ENCODE peak calls at places on chromosomes 1 and 21, in seven cellular contexts. One of them, this sample, is unnamed.

GRCh38 chr1:213669964-213670691 is 317.6 kb upstream of the PROX1 start:
- DNase-seq in D341Med: no peak
- DNase-seq in neuronal stem cell: no peak
- DNase-seq in bronchial epithelial cell: no peak
- DNase-seq in activated CD4-positive, alpha-beta T cell treated with anti-CD3 and anti-CD28 coated beads, Interleukin-2, amount 50 U/mL, for 1 hour: peak
- DNase-seq in AG08395: no peak
- DNase-seq in NCI-H1048: no peak
- DNase-seq in this sample: no peak

GRCh38 chr1:116255933-116256649 is 117.0 kb upstream of the ATP1A1 start:
- DNase-seq in D341Med: no peak
- DNase-seq in neuronal stem cell: no peak
- DNase-seq in bronchial epithelial cell: no peak
- DNase-seq in activated CD4-positive, alpha-beta T cell treated with anti-CD3 and anti-CD28 coated beads, Interleukin-2, amount 50 U/mL, for 1 hour: no peak
- DNase-seq in AG08395: no peak
- DNase-seq in NCI-H1048: no peak
- DNase-seq in this sample: no peak

GRCh38 chr1:209585672-209586071 is 2.2 kb downstream of the CAMK1G start:
- DNase-seq in D341Med: no peak
- DNase-seq in neuronal stem cell: no peak
- DNase-seq in bronchial epithelial cell: no peak
- DNase-seq in activated CD4-positive, alpha-beta T cell treated with anti-CD3 and anti-CD28 coated beads, Interleukin-2, amount 50 U/mL, for 1 hour: no peak
- DNase-seq in AG08395: peak
- DNase-seq in NCI-H1048: no peak
- DNase-seq in this sample: no peak

GRCh38 chr1:160675641-160676410 is 29.0 kb upstream of the SLAMF1 start:
- DNase-seq in D341Med: peak
- DNase-seq in neuronal stem cell: peak
- DNase-seq in bronchial epithelial cell: peak
- DNase-seq in activated CD4-positive, alpha-beta T cell treated with anti-CD3 and anti-CD28 coated beads, Interleukin-2, amount 50 U/mL, for 1 hour: peak
- DNase-seq in AG08395: peak
- DNase-seq in NCI-H1048: peak
- DNase-seq in this sample: peak

GRCh38 chr1:1033009-1033587 is 13.2 kb downstream of the AGRN start:
- DNase-seq in D341Med: peak
- DNase-seq in neuronal stem cell: peak
- DNase-seq in bronchial epithelial cell: peak
- DNase-seq in activated CD4-positive, alpha-beta T cell treated with anti-CD3 and anti-CD28 coated beads, Interleukin-2, amount 50 U/mL, for 1 hour: peak
- DNase-seq in AG08395: peak
- DNase-seq in NCI-H1048: peak
- DNase-seq in this sample: peak

GRCh38 chr1:46526689-46527291 is 24.7 kb downstream of the KNCN start:
- DNase-seq in D341Med: no peak
- DNase-seq in neuronal stem cell: no peak
- DNase-seq in bronchial epithelial cell: no peak
- DNase-seq in activated CD4-positive, alpha-beta T cell treated with anti-CD3 and anti-CD28 coated beads, Interleukin-2, amount 50 U/mL, for 1 hour: no peak
- DNase-seq in AG08395: no peak
- DNase-seq in NCI-H1048: no peak
- DNase-seq in this sample: no peak

GRCh38 chr1:207963429-207964194 is 52.7 kb upstream of the CD34 start:
- DNase-seq in D341Med: peak
- DNase-seq in neuronal stem cell: peak
- DNase-seq in bronchial epithelial cell: peak
- DNase-seq in activated CD4-positive, alpha-beta T cell treated with anti-CD3 and anti-CD28 coated beads, Interleukin-2, amount 50 U/mL, for 1 hour: peak
- DNase-seq in AG08395: peak
- DNase-seq in NCI-H1048: peak
- DNase-seq in this sample: peak

GRCh38 chr1:169835647-169836046 is 40.9 kb upstream of the METTL18 start:
- DNase-seq in D341Med: no peak
- DNase-seq in neuronal stem cell: no peak
- DNase-seq in bronchial epithelial cell: no peak
- DNase-seq in activated CD4-positive, alpha-beta T cell treated with anti-CD3 and anti-CD28 coated beads, Interleukin-2, amount 50 U/mL, for 1 hour: no peak
- DNase-seq in AG08395: no peak
- DNase-seq in NCI-H1048: no peak
- DNase-seq in this sample: no peak

GRCh38 chr1:31310131-31310530 is 13.3 kb downstream of the ZCCHC17 start:
- DNase-seq in D341Med: no peak
- DNase-seq in neuronal stem cell: no peak
- DNase-seq in bronchial epithelial cell: no peak
- DNase-seq in activated CD4-positive, alpha-beta T cell treated with anti-CD3 and anti-CD28 coated beads, Interleukin-2, amount 50 U/mL, for 1 hour: no peak
- DNase-seq in AG08395: peak
- DNase-seq in NCI-H1048: no peak
- DNase-seq in this sample: no peak

GRCh38 chr1:180911640-180912161 is 996 bp upstream of the KIAA1614 start:
- DNase-seq in D341Med: no peak
- DNase-seq in neuronal stem cell: no peak
- DNase-seq in bronchial epithelial cell: no peak
- DNase-seq in activated CD4-positive, alpha-beta T cell treated with anti-CD3 and anti-CD28 coated beads, Interleukin-2, amount 50 U/mL, for 1 hour: no peak
- DNase-seq in AG08395: peak
- DNase-seq in NCI-H1048: no peak
- DNase-seq in this sample: no peak

GRCh38 chr1:114756949-114757454 is 782 bp downstream of the CSDE1 start:
- DNase-seq in D341Med: no peak
- DNase-seq in neuronal stem cell: no peak
- DNase-seq in bronchial epithelial cell: peak
- DNase-seq in activated CD4-positive, alpha-beta T cell treated with anti-CD3 and anti-CD28 coated beads, Interleukin-2, amount 50 U/mL, for 1 hour: no peak
- DNase-seq in AG08395: peak
- DNase-seq in NCI-H1048: no peak
- DNase-seq in this sample: no peak

GRCh38 chr1:247110627-247111258 is 6.6 kb upstream of the ZNF669 start:
- DNase-seq in D341Med: no peak
- DNase-seq in neuronal stem cell: peak
- DNase-seq in bronchial epithelial cell: peak
- DNase-seq in activated CD4-positive, alpha-beta T cell treated with anti-CD3 and anti-CD28 coated beads, Interleukin-2, amount 50 U/mL, for 1 hour: no peak
- DNase-seq in AG08395: no peak
- DNase-seq in NCI-H1048: no peak
- DNase-seq in this sample: no peak

GRCh38 chr1:245129811-245130210 is 25.0 kb upstream of the KIF26B start:
- DNase-seq in D341Med: no peak
- DNase-seq in neuronal stem cell: no peak
- DNase-seq in bronchial epithelial cell: no peak
- DNase-seq in activated CD4-positive, alpha-beta T cell treated with anti-CD3 and anti-CD28 coated beads, Interleukin-2, amount 50 U/mL, for 1 hour: no peak
- DNase-seq in AG08395: no peak
- DNase-seq in NCI-H1048: no peak
- DNase-seq in this sample: no peak

GRCh38 chr1:178267646-178268094 is 173.8 kb downstream of the RASAL2 start:
- DNase-seq in D341Med: no peak
- DNase-seq in neuronal stem cell: no peak
- DNase-seq in bronchial epithelial cell: peak
- DNase-seq in activated CD4-positive, alpha-beta T cell treated with anti-CD3 and anti-CD28 coated beads, Interleukin-2, amount 50 U/mL, for 1 hour: no peak
- DNase-seq in AG08395: peak
- DNase-seq in NCI-H1048: no peak
- DNase-seq in this sample: no peak

GRCh38 chr1:75174031-75174760 is 40.0 kb downstream of the LHX8 start:
- DNase-seq in D341Med: no peak
- DNase-seq in neuronal stem cell: no peak
- DNase-seq in bronchial epithelial cell: no peak
- DNase-seq in activated CD4-positive, alpha-beta T cell treated with anti-CD3 and anti-CD28 coated beads, Interleukin-2, amount 50 U/mL, for 1 hour: no peak
- DNase-seq in AG08395: no peak
- DNase-seq in NCI-H1048: no peak
- DNase-seq in this sample: no peak

GRCh38 chr1:222991177-222991576 is 151.9 kb downstream of the TLR5 start:
- DNase-seq in D341Med: no peak
- DNase-seq in neuronal stem cell: no peak
- DNase-seq in bronchial epithelial cell: no peak
- DNase-seq in activated CD4-positive, alpha-beta T cell treated with anti-CD3 and anti-CD28 coated beads, Interleukin-2, amount 50 U/mL, for 1 hour: no peak
- DNase-seq in AG08395: no peak
- DNase-seq in NCI-H1048: no peak
- DNase-seq in this sample: no peak

GRCh38 chr1:9671377-9672140 is 20.0 kb downstream of the PIK3CD start:
- DNase-seq in D341Med: no peak
- DNase-seq in neuronal stem cell: no peak
- DNase-seq in bronchial epithelial cell: peak
- DNase-seq in activated CD4-positive, alpha-beta T cell treated with anti-CD3 and anti-CD28 coated beads, Interleukin-2, amount 50 U/mL, for 1 hour: no peak
- DNase-seq in AG08395: peak
- DNase-seq in NCI-H1048: no peak
- DNase-seq in this sample: no peak

GRCh38 chr1:66371233-66372005 is 162.5 kb upstream of the SGIP1 start:
- DNase-seq in D341Med: no peak
- DNase-seq in neuronal stem cell: no peak
- DNase-seq in bronchial epithelial cell: peak
- DNase-seq in activated CD4-positive, alpha-beta T cell treated with anti-CD3 and anti-CD28 coated beads, Interleukin-2, amount 50 U/mL, for 1 hour: no peak
- DNase-seq in AG08395: peak
- DNase-seq in NCI-H1048: no peak
- DNase-seq in this sample: no peak

GRCh38 chr1:38135621-38136414 is 89.2 kb upstream of the POU3F1 start:
- DNase-seq in D341Med: no peak
- DNase-seq in neuronal stem cell: no peak
- DNase-seq in bronchial epithelial cell: no peak
- DNase-seq in activated CD4-positive, alpha-beta T cell treated with anti-CD3 and anti-CD28 coated beads, Interleukin-2, amount 50 U/mL, for 1 hour: no peak
- DNase-seq in AG08395: no peak
- DNase-seq in NCI-H1048: no peak
- DNase-seq in this sample: no peak

GRCh38 chr1:39632491-39633417 is 6.7 kb downstream of the HEYL start:
- DNase-seq in D341Med: no peak
- DNase-seq in neuronal stem cell: peak
- DNase-seq in bronchial epithelial cell: no peak
- DNase-seq in activated CD4-positive, alpha-beta T cell treated with anti-CD3 and anti-CD28 coated beads, Interleukin-2, amount 50 U/mL, for 1 hour: no peak
- DNase-seq in AG08395: peak
- DNase-seq in NCI-H1048: no peak
- DNase-seq in this sample: no peak

GRCh38 chr1:159647616-159648015 is 60.0 kb downstream of the APCS start:
- DNase-seq in D341Med: no peak
- DNase-seq in neuronal stem cell: no peak
- DNase-seq in bronchial epithelial cell: peak
- DNase-seq in activated CD4-positive, alpha-beta T cell treated with anti-CD3 and anti-CD28 coated beads, Interleukin-2, amount 50 U/mL, for 1 hour: no peak
- DNase-seq in AG08395: no peak
- DNase-seq in NCI-H1048: no peak
- DNase-seq in this sample: no peak

GRCh38 chr1:226452981-226453380 is 45.1 kb upstream of the PARP1 start:
- DNase-seq in D341Med: peak
- DNase-seq in neuronal stem cell: no peak
- DNase-seq in bronchial epithelial cell: no peak
- DNase-seq in activated CD4-positive, alpha-beta T cell treated with anti-CD3 and anti-CD28 coated beads, Interleukin-2, amount 50 U/mL, for 1 hour: no peak
- DNase-seq in AG08395: no peak
- DNase-seq in NCI-H1048: no peak
- DNase-seq in this sample: no peak

GRCh38 chr1:206722751-206723499 is 38.2 kb downstream of the MAPKAPK2 start:
- DNase-seq in D341Med: no peak
- DNase-seq in neuronal stem cell: no peak
- DNase-seq in bronchial epithelial cell: no peak
- DNase-seq in activated CD4-positive, alpha-beta T cell treated with anti-CD3 and anti-CD28 coated beads, Interleukin-2, amount 50 U/mL, for 1 hour: no peak
- DNase-seq in AG08395: no peak
- DNase-seq in NCI-H1048: no peak
- DNase-seq in this sample: no peak

GRCh38 chr21:46295177-46295711 is 9.1 kb downstream of the YBEY start:
- DNase-seq in D341Med: no peak
- DNase-seq in neuronal stem cell: no peak
- DNase-seq in bronchial epithelial cell: no peak
- DNase-seq in activated CD4-positive, alpha-beta T cell treated with anti-CD3 and anti-CD28 coated beads, Interleukin-2, amount 50 U/mL, for 1 hour: no peak
- DNase-seq in AG08395: no peak
- DNase-seq in NCI-H1048: no peak
- DNase-seq in this sample: no peak

GRCh38 chr1:46034601-46035516 is 97.6 kb downstream of the PIK3R3 start:
- DNase-seq in D341Med: no peak
- DNase-seq in neuronal stem cell: no peak
- DNase-seq in bronchial epithelial cell: no peak
- DNase-seq in activated CD4-positive, alpha-beta T cell treated with anti-CD3 and anti-CD28 coated beads, Interleukin-2, amount 50 U/mL, for 1 hour: no peak
- DNase-seq in AG08395: no peak
- DNase-seq in NCI-H1048: no peak
- DNase-seq in this sample: no peak

GRCh38 chr1:114384922-114385321 is 126.1 kb downstream of the TRIM33 start:
- DNase-seq in D341Med: no peak
- DNase-seq in neuronal stem cell: no peak
- DNase-seq in bronchial epithelial cell: no peak
- DNase-seq in activated CD4-positive, alpha-beta T cell treated with anti-CD3 and anti-CD28 coated beads, Interleukin-2, amount 50 U/mL, for 1 hour: no peak
- DNase-seq in AG08395: no peak
- DNase-seq in NCI-H1048: no peak
- DNase-seq in this sample: no peak

GRCh38 chr1:51341876-51342496 is 11.6 kb upstream of the TTC39A start:
- DNase-seq in D341Med: no peak
- DNase-seq in neuronal stem cell: no peak
- DNase-seq in bronchial epithelial cell: no peak
- DNase-seq in activated CD4-positive, alpha-beta T cell treated with anti-CD3 and anti-CD28 coated beads, Interleukin-2, amount 50 U/mL, for 1 hour: no peak
- DNase-seq in AG08395: no peak
- DNase-seq in NCI-H1048: no peak
- DNase-seq in this sample: no peak

GRCh38 chr1:192475970-192476369 is 99.6 kb upstream of the RGS1 start:
- DNase-seq in D341Med: no peak
- DNase-seq in neuronal stem cell: no peak
- DNase-seq in bronchial epithelial cell: no peak
- DNase-seq in activated CD4-positive, alpha-beta T cell treated with anti-CD3 and anti-CD28 coated beads, Interleukin-2, amount 50 U/mL, for 1 hour: no peak
- DNase-seq in AG08395: no peak
- DNase-seq in NCI-H1048: no peak
- DNase-seq in this sample: no peak

GRCh38 chr1:213464786-213465460 is 413.9 kb downstream of the RPS6KC1 start:
- DNase-seq in D341Med: no peak
- DNase-seq in neuronal stem cell: no peak
- DNase-seq in bronchial epithelial cell: peak
- DNase-seq in activated CD4-positive, alpha-beta T cell treated with anti-CD3 and anti-CD28 coated beads, Interleukin-2, amount 50 U/mL, for 1 hour: no peak
- DNase-seq in AG08395: no peak
- DNase-seq in NCI-H1048: no peak
- DNase-seq in this sample: no peak

This sample was measured in effector CD4-positive, alpha-beta T cell.